ENCODE peak calls at places on chromosomes 12 and 14, in ten cellular contexts. One of them, this sample, is unnamed.

GRCh38 chr14:94598816-94599655 is 13.2 kb upstream of the SERPINA3 start:
- DNase-seq in cardiac muscle cell: no peak
- DNase-seq in CD4-positive, alpha-beta T cell: no peak
- DNase-seq in AG09319: peak
- DNase-seq in hypothalamus: no peak
- DNase-seq in NCI-H446: no peak
- DNase-seq in T-helper 2 cell: no peak
- DNase-seq in RCC 7860: peak
- DNase-seq in GM12878: no peak
- DNase-seq in AG20443: peak
- DNase-seq in this sample: peak

GRCh38 chr14:51873221-51873893 is 12.9 kb downstream of the GNG2 start:
- DNase-seq in cardiac muscle cell: no peak
- DNase-seq in CD4-positive, alpha-beta T cell: no peak
- DNase-seq in AG09319: peak
- DNase-seq in hypothalamus: no peak
- DNase-seq in NCI-H446: peak
- DNase-seq in T-helper 2 cell: peak
- DNase-seq in RCC 7860: peak
- DNase-seq in GM12878: peak
- DNase-seq in AG20443: peak
- DNase-seq in this sample: peak

GRCh38 chr12:47067176-47067575 is 12.2 kb upstream of the PCED1B start:
- DNase-seq in cardiac muscle cell: no peak
- DNase-seq in CD4-positive, alpha-beta T cell: no peak
- DNase-seq in AG09319: no peak
- DNase-seq in hypothalamus: no peak
- DNase-seq in NCI-H446: no peak
- DNase-seq in T-helper 2 cell: peak
- DNase-seq in RCC 7860: no peak
- DNase-seq in GM12878: no peak
- DNase-seq in AG20443: no peak
- DNase-seq in this sample: no peak

GRCh38 chr12:107894589-107894988 is 120.1 kb downstream of the ASCL4 start:
- DNase-seq in cardiac muscle cell: no peak
- DNase-seq in CD4-positive, alpha-beta T cell: no peak
- DNase-seq in AG09319: no peak
- DNase-seq in hypothalamus: no peak
- DNase-seq in NCI-H446: no peak
- DNase-seq in T-helper 2 cell: no peak
- DNase-seq in RCC 7860: no peak
- DNase-seq in GM12878: no peak
- DNase-seq in AG20443: no peak
- DNase-seq in this sample: no peak

GRCh38 chr12:82517027-82517426 is 158.7 kb downstream of the METTL25 start:
- DNase-seq in cardiac muscle cell: no peak
- DNase-seq in CD4-positive, alpha-beta T cell: no peak
- DNase-seq in AG09319: no peak
- DNase-seq in hypothalamus: no peak
- DNase-seq in NCI-H446: peak
- DNase-seq in T-helper 2 cell: no peak
- DNase-seq in RCC 7860: no peak
- DNase-seq in GM12878: no peak
- DNase-seq in AG20443: no peak
- DNase-seq in this sample: no peak

GRCh38 chr14:68284834-68285233 is 465.3 kb downstream of the RAD51B start:
- DNase-seq in cardiac muscle cell: no peak
- DNase-seq in CD4-positive, alpha-beta T cell: no peak
- DNase-seq in AG09319: no peak
- DNase-seq in hypothalamus: no peak
- DNase-seq in NCI-H446: no peak
- DNase-seq in T-helper 2 cell: no peak
- DNase-seq in RCC 7860: no peak
- DNase-seq in GM12878: peak
- DNase-seq in AG20443: no peak
- DNase-seq in this sample: peak

GRCh38 chr14:73173092-73173735 is 36.9 kb downstream of the PSEN1 start:
- DNase-seq in cardiac muscle cell: peak
- DNase-seq in CD4-positive, alpha-beta T cell: no peak
- DNase-seq in AG09319: peak
- DNase-seq in hypothalamus: no peak
- DNase-seq in NCI-H446: peak
- DNase-seq in T-helper 2 cell: peak
- DNase-seq in RCC 7860: peak
- DNase-seq in GM12878: no peak
- DNase-seq in AG20443: peak
- DNase-seq in this sample: no peak

GRCh38 chr12:109151457-109151856 is 35.1 kb downstream of the ACACB start:
- DNase-seq in cardiac muscle cell: no peak
- DNase-seq in CD4-positive, alpha-beta T cell: no peak
- DNase-seq in AG09319: no peak
- DNase-seq in hypothalamus: no peak
- DNase-seq in NCI-H446: no peak
- DNase-seq in T-helper 2 cell: no peak
- DNase-seq in RCC 7860: no peak
- DNase-seq in GM12878: no peak
- DNase-seq in AG20443: no peak
- DNase-seq in this sample: no peak